ENCODE peak calls at places on chromosomes 4 and X, in five cellular contexts. One of them, this sample, is unnamed.

GRCh38 chr4:5782829-5783476 is 72.0 kb downstream of the EVC start:
- DNase-seq in dorsolateral prefrontal cortex: no peak
- DNase-seq in GM10248: no peak
- DNase-seq in fibroblast of the aortic adventitia: no peak
- DNase-seq in MCF 10A: no peak
- DNase-seq in this sample: peak

GRCh38 chr4:189974056-189974455 is 33.4 kb downstream of the FRG1 start:
- DNase-seq in dorsolateral prefrontal cortex: no peak
- DNase-seq in MCF 10A: peak
- DNase-seq in fibroblast of the aortic adventitia: peak
- DNase-seq in GM10248: no peak
- DNase-seq in this sample: no peak

GRCh38 chr4:127416092-127416491 is 216.7 kb upstream of the INTU start:
- DNase-seq in dorsolateral prefrontal cortex: no peak
- DNase-seq in GM10248: no peak
- DNase-seq in fibroblast of the aortic adventitia: no peak
- DNase-seq in MCF 10A: no peak
- DNase-seq in this sample: no peak

GRCh38 chrX:45508459-45508858 is 307.8 kb upstream of the DIPK2B start:
- DNase-seq in GM10248: no peak
- DNase-seq in dorsolateral prefrontal cortex: no peak
- DNase-seq in MCF 10A: peak
- DNase-seq in fibroblast of the aortic adventitia: peak
- DNase-seq in this sample: no peak

GRCh38 chr4:2103127-2103842 is 44.2 kb downstream of the NAT8L start:
- DNase-seq in MCF 10A: no peak
- DNase-seq in GM10248: no peak
- DNase-seq in fibroblast of the aortic adventitia: no peak
- DNase-seq in dorsolateral prefrontal cortex: no peak
- DNase-seq in this sample: no peak

GRCh38 chrX:132022863-132023116 is 312 bp upstream of the STK26 start:
- DNase-seq in dorsolateral prefrontal cortex: no peak
- DNase-seq in GM10248: no peak
- DNase-seq in MCF 10A: no peak
- DNase-seq in fibroblast of the aortic adventitia: no peak
- DNase-seq in this sample: no peak

GRCh38 chrX:100812216-100813158 is 7.7 kb upstream of the CSTF2 start:
- DNase-seq in MCF 10A: no peak
- DNase-seq in dorsolateral prefrontal cortex: no peak
- DNase-seq in fibroblast of the aortic adventitia: no peak
- DNase-seq in GM10248: no peak
- DNase-seq in this sample: no peak

GRCh38 chr4:38071801-38072567 is 111.8 kb downstream of the PTTG2 start:
- DNase-seq in GM10248: no peak
- DNase-seq in MCF 10A: peak
- DNase-seq in dorsolateral prefrontal cortex: no peak
- DNase-seq in fibroblast of the aortic adventitia: peak
- DNase-seq in this sample: no peak

GRCh38 chr4:87659247-87659931 is 9.3 kb downstream of the DMP1 start:
- DNase-seq in GM10248: no peak
- DNase-seq in MCF 10A: peak
- DNase-seq in dorsolateral prefrontal cortex: no peak
- DNase-seq in fibroblast of the aortic adventitia: no peak
- DNase-seq in this sample: no peak

GRCh38 chr4:159723341-159724048 is 620.6 kb downstream of the RAPGEF2 start:
- DNase-seq in dorsolateral prefrontal cortex: no peak
- DNase-seq in fibroblast of the aortic adventitia: no peak
- DNase-seq in GM10248: no peak
- DNase-seq in MCF 10A: peak
- DNase-seq in this sample: no peak

GRCh38 chrX:153926863-153927685 is 1.0 kb upstream of the ARHGAP4 start:
- DNase-seq in fibroblast of the aortic adventitia: peak
- DNase-seq in GM10248: peak
- DNase-seq in dorsolateral prefrontal cortex: no peak
- DNase-seq in MCF 10A: no peak
- DNase-seq in this sample: no peak

GRCh38 chrX:22220941-22221340 is 51.8 kb upstream of the CBLL2 start:
- DNase-seq in MCF 10A: peak
- DNase-seq in dorsolateral prefrontal cortex: no peak
- DNase-seq in GM10248: no peak
- DNase-seq in fibroblast of the aortic adventitia: peak
- DNase-seq in this sample: no peak

GRCh38 chrX:74535633-74536141 is 78.7 kb downstream of the RLIM start:
- DNase-seq in GM10248: peak
- DNase-seq in MCF 10A: peak
- DNase-seq in fibroblast of the aortic adventitia: peak
- DNase-seq in dorsolateral prefrontal cortex: peak
- DNase-seq in this sample: peak

GRCh38 chr4:126592088-126592487 is 1040.7 kb upstream of the INTU start:
- DNase-seq in GM10248: no peak
- DNase-seq in MCF 10A: no peak
- DNase-seq in fibroblast of the aortic adventitia: peak
- DNase-seq in dorsolateral prefrontal cortex: no peak
- DNase-seq in this sample: no peak

GRCh38 chrX:140038842-140039241 is 73.5 kb upstream of the CXorf66 start:
- DNase-seq in MCF 10A: no peak
- DNase-seq in dorsolateral prefrontal cortex: no peak
- DNase-seq in fibroblast of the aortic adventitia: no peak
- DNase-seq in GM10248: no peak
- DNase-seq in this sample: no peak
- TF ChIP-seq CTCF in MCF 10A: no peak
- TF ChIP-seq CTCF in dorsolateral prefrontal cortex: no peak
- TF ChIP-seq CTCF in fibroblast of the aortic adventitia: no peak
- TF ChIP-seq CTCF in GM10248: no peak
- TF ChIP-seq CTCF in this sample: no peak

DNA sequence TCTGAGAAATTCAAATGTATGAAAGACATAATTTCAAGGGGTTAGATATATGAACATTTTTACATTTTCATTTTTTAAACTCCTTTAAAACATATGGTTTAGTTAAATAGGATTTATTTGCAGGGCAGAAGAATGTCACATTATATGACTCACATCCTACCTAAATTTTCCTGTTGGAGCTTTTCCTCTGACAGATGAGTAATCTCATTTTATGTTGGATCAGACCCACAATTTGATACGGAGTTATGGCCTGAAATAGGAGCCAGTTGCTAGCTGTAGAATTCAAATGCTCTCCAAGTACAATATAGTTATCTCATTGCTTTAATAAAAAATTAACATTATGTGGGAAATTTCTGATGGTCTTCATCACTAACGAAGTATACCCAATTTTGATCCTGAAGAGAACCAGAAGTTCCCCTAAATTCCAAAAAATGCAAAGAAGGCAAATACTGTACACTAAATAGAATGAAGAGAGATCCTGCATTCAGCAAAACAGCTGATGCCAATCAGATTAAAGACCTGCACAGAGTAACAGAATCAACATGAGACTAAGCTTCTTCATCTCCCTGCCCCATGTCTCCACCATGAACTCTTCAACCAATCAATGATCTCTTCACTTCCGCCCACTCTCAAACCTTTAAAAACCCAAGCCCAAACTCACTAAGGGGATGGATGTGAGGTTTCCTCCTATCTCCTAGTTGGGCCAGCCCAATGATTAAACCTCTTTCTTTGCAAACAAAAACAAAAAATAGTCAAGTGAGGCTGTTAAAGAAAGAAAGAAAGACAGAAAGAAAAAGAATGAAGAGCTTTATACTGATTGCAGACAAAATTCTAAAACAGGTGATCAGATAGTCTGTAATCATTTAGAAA is 10.9 kb upstream of the EXOSC9 start:
- DNase-seq in dorsolateral prefrontal cortex: no peak
- DNase-seq in MCF 10A: peak
- DNase-seq in GM10248: no peak
- DNase-seq in fibroblast of the aortic adventitia: peak
- DNase-seq in this sample: no peak
- TF ChIP-seq CTCF in dorsolateral prefrontal cortex: no peak
- TF ChIP-seq CTCF in MCF 10A: no peak
- TF ChIP-seq CTCF in GM10248: no peak
- TF ChIP-seq CTCF in fibroblast of the aortic adventitia: no peak
- TF ChIP-seq CTCF in this sample: no peak

DNA sequence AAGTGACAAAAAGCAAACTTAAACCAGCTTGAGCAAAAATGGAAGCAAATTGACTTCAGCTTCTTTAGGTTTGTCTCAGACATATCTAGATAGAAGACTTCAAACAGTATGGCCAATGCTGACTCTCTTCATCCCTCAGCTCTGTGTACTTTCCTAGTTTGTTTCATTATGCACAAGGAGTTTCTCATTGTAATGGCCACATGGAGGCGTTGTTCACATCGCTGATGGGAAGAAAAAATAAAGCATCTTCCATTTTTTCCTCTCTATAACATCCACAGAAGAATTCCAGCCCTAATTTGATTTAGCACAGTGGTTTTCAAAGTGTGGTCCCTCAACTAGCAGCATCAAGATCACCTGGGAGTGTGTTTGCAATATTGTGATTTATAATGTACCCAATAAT is 397.5 kb upstream of the PRKX start:
- DNase-seq in GM10248: no peak
- DNase-seq in MCF 10A: no peak
- DNase-seq in dorsolateral prefrontal cortex: no peak
- DNase-seq in fibroblast of the aortic adventitia: no peak
- DNase-seq in this sample: no peak
- TF ChIP-seq CTCF in GM10248: no peak
- TF ChIP-seq CTCF in MCF 10A: peak
- TF ChIP-seq CTCF in dorsolateral prefrontal cortex: no peak
- TF ChIP-seq CTCF in fibroblast of the aortic adventitia: no peak
- TF ChIP-seq CTCF in this sample: no peak

GRCh38 chr4:98828801-98829200 is 100.1 kb downstream of the EIF4E start:
- DNase-seq in fibroblast of the aortic adventitia: no peak
- DNase-seq in dorsolateral prefrontal cortex: no peak
- DNase-seq in GM10248: no peak
- DNase-seq in MCF 10A: peak
- DNase-seq in this sample: no peak
- TF ChIP-seq CTCF in fibroblast of the aortic adventitia: no peak
- TF ChIP-seq CTCF in dorsolateral prefrontal cortex: no peak
- TF ChIP-seq CTCF in GM10248: no peak
- TF ChIP-seq CTCF in MCF 10A: no peak
- TF ChIP-seq CTCF in this sample: peak

GRCh38 chr4:124941267-124941666 is 228.7 kb upstream of the ANKRD50 start:
- DNase-seq in fibroblast of the aortic adventitia: no peak
- DNase-seq in GM10248: no peak
- DNase-seq in MCF 10A: peak
- DNase-seq in dorsolateral prefrontal cortex: no peak
- DNase-seq in this sample: no peak

GRCh38 chr4:124946696-124947095 is 234.2 kb upstream of the ANKRD50 start:
- DNase-seq in MCF 10A: peak
- DNase-seq in dorsolateral prefrontal cortex: no peak
- DNase-seq in GM10248: no peak
- DNase-seq in fibroblast of the aortic adventitia: no peak
- DNase-seq in this sample: no peak

GRCh38 chr4:124945422-124945821 is 232.9 kb upstream of the ANKRD50 start:
- DNase-seq in MCF 10A: no peak
- DNase-seq in GM10248: no peak
- DNase-seq in dorsolateral prefrontal cortex: no peak
- DNase-seq in fibroblast of the aortic adventitia: no peak
- DNase-seq in this sample: no peak

GRCh38 chr4:124943145-124943889 is 230.8 kb upstream of the ANKRD50 start:
- DNase-seq in dorsolateral prefrontal cortex: no peak
- DNase-seq in MCF 10A: peak
- DNase-seq in fibroblast of the aortic adventitia: peak
- DNase-seq in GM10248: no peak
- DNase-seq in this sample: no peak

DNA sequence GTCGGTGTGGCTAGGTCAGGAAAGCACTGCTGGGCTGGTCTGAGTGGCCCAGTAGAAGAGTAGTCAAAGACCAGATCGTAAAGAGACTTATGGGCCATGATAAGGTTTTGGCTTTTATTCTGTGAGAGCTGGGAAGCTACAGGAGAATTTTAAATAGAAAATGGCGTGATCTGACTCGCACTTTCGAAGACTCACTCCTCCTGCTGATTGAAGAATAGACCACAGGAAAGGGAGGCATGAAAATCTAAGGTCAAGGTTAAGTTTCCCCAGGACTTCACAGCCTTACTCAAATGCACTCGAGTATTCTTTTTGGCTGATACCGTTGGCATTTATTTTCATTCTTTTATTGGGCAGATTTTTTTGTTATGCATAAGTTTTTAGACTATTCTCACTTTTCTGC is 231.4 kb upstream of the ANKRD50 start:
- DNase-seq in fibroblast of the aortic adventitia: no peak
- DNase-seq in GM10248: no peak
- DNase-seq in MCF 10A: peak
- DNase-seq in dorsolateral prefrontal cortex: no peak
- DNase-seq in this sample: no peak
- TF ChIP-seq CTCF in fibroblast of the aortic adventitia: no peak
- TF ChIP-seq CTCF in GM10248: no peak
- TF ChIP-seq CTCF in MCF 10A: peak
- TF ChIP-seq CTCF in dorsolateral prefrontal cortex: no peak
- TF ChIP-seq CTCF in this sample: no peak

GRCh38 chrX:136303041-136303440 is 2.3 kb downstream of the ADGRG4 start:
- DNase-seq in dorsolateral prefrontal cortex: no peak
- DNase-seq in GM10248: no peak
- DNase-seq in fibroblast of the aortic adventitia: no peak
- DNase-seq in MCF 10A: no peak
- DNase-seq in this sample: no peak

GRCh38 chrX:136306182-136306581 is 5.4 kb downstream of the ADGRG4 start:
- DNase-seq in GM10248: no peak
- DNase-seq in fibroblast of the aortic adventitia: no peak
- DNase-seq in MCF 10A: no peak
- DNase-seq in dorsolateral prefrontal cortex: no peak
- DNase-seq in this sample: no peak

GRCh38 chrX:136310411-136310810 is 9.6 kb downstream of the ADGRG4 start:
- DNase-seq in GM10248: no peak
- DNase-seq in dorsolateral prefrontal cortex: no peak
- DNase-seq in MCF 10A: peak
- DNase-seq in fibroblast of the aortic adventitia: peak
- DNase-seq in this sample: no peak

GRCh38 chrX:136304493-136304892 is 3.7 kb downstream of the ADGRG4 start:
- DNase-seq in fibroblast of the aortic adventitia: no peak
- DNase-seq in GM10248: no peak
- DNase-seq in dorsolateral prefrontal cortex: no peak
- DNase-seq in MCF 10A: no peak
- DNase-seq in this sample: no peak

DNA sequence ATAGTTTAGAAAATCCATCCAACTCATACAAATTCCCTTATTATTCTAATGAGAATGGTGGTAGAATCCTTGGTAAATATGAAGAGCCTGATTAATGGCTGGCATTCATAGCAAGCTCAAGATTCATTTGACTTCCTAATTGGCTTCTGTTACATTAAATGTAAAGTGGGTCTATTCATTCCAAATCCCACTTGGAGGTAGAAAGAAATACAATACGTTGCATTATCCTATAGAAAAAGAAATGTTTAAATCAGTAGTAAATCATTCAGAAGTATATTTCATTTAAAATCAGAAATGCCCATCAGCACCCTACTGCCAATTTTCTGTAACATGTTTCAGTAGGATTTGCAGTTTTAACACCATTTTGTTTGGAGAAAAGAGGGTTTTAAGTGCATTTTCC is 6.7 kb downstream of the ADGRG4 start:
- DNase-seq in MCF 10A: no peak
- DNase-seq in dorsolateral prefrontal cortex: no peak
- DNase-seq in GM10248: no peak
- DNase-seq in fibroblast of the aortic adventitia: no peak
- DNase-seq in this sample: no peak
- TF ChIP-seq CTCF in MCF 10A: no peak
- TF ChIP-seq CTCF in dorsolateral prefrontal cortex: no peak
- TF ChIP-seq CTCF in GM10248: no peak
- TF ChIP-seq CTCF in fibroblast of the aortic adventitia: no peak
- TF ChIP-seq CTCF in this sample: no peak

GRCh38 chr4:77578145-77578544 is 27.5 kb upstream of the CXCL13 start:
- DNase-seq in GM10248: no peak
- DNase-seq in fibroblast of the aortic adventitia: no peak
- DNase-seq in dorsolateral prefrontal cortex: no peak
- DNase-seq in MCF 10A: no peak
- DNase-seq in this sample: no peak
- TF ChIP-seq CTCF in GM10248: no peak
- TF ChIP-seq CTCF in fibroblast of the aortic adventitia: no peak
- TF ChIP-seq CTCF in dorsolateral prefrontal cortex: no peak
- TF ChIP-seq CTCF in MCF 10A: no peak
- TF ChIP-seq CTCF in this sample: no peak

This sample was measured in osteocyte.